ENCODE peak calls at places on chromosomes 11 and 22, in six cellular contexts. One of them, this sample, is unnamed.

GRCh38 chr11:119647254-119647653 is 81.7 kb downstream of the NECTIN1 start:
- DNase-seq in fibroblast of lung: no peak
- DNase-seq in A549: no peak
- DNase-seq in hepatocyte: no peak
- DNase-seq in mesendoderm: peak; percentile 66
- DNase-seq in Karpas-422: no peak
- DNase-seq in this sample: no peak

GRCh38 chr11:66020618-66021357 is 5.5 kb downstream of the CATSPER1 start:
- DNase-seq in hepatocyte: no peak
- DNase-seq in Karpas-422: no peak
- DNase-seq in fibroblast of lung: peak; percentile 78
- DNase-seq in mesendoderm: no peak
- DNase-seq in A549: peak; percentile 64
- DNase-seq in this sample: peak; percentile 79

GRCh38 chr22:42994917-42995562 is 19.9 kb downstream of the PACSIN2 start:
- DNase-seq in A549: peak; percentile 71
- DNase-seq in Karpas-422: peak; percentile 76
- DNase-seq in fibroblast of lung: peak; percentile 94
- DNase-seq in mesendoderm: no peak
- DNase-seq in hepatocyte: peak; percentile 87
- DNase-seq in this sample: peak; percentile 94

GRCh38 chr11:46127150-46127638 is 5.9 kb upstream of the PHF21A start:
- DNase-seq in hepatocyte: no peak
- DNase-seq in mesendoderm: peak; percentile 75
- DNase-seq in A549: peak; percentile 97
- DNase-seq in Karpas-422: peak; percentile 87
- DNase-seq in fibroblast of lung: peak; percentile 40
- DNase-seq in this sample: peak; percentile 49

GRCh38 chr22:30754971-30755759 is 60.5 kb downstream of the OSBP2 start:
- DNase-seq in A549: peak; percentile 69
- DNase-seq in hepatocyte: peak; percentile 81
- DNase-seq in fibroblast of lung: peak; percentile 75
- DNase-seq in Karpas-422: peak; percentile 83
- DNase-seq in mesendoderm: peak; percentile 86
- DNase-seq in this sample: peak; percentile 84

GRCh38 chr22:20805972-20806471 is 32.1 kb downstream of the SERPIND1 start:
- DNase-seq in Karpas-422: no peak
- DNase-seq in fibroblast of lung: peak; percentile 12
- DNase-seq in A549: no peak
- DNase-seq in hepatocyte: no peak
- DNase-seq in mesendoderm: peak; percentile 74
- DNase-seq in this sample: peak; percentile 10

GRCh38 chr11:120511116-120511803 is at the start of gene GRIK4:
- DNase-seq in hepatocyte: peak; percentile 92
- DNase-seq in A549: peak; percentile 76
- DNase-seq in fibroblast of lung: peak; percentile 50
- DNase-seq in mesendoderm: peak; percentile 82
- DNase-seq in Karpas-422: peak; percentile 83
- DNase-seq in this sample: peak; percentile 57

GRCh38 chr11:133936551-133936950 is 20.2 kb downstream of the IGSF9B start:
- DNase-seq in fibroblast of lung: no peak
- DNase-seq in hepatocyte: no peak
- DNase-seq in A549: no peak
- DNase-seq in Karpas-422: no peak
- DNase-seq in mesendoderm: no peak
- DNase-seq in this sample: no peak

GRCh38 chr22:31221084-31221483 is 9.0 kb downstream of the LIMK2 start:
- DNase-seq in A549: no peak
- DNase-seq in Karpas-422: no peak
- DNase-seq in hepatocyte: no peak
- DNase-seq in fibroblast of lung: no peak
- DNase-seq in mesendoderm: no peak
- DNase-seq in this sample: no peak

GRCh38 chr11:8759634-8760033 is 77.0 kb downstream of the RPL27A start:
- DNase-seq in A549: no peak
- DNase-seq in mesendoderm: no peak
- DNase-seq in Karpas-422: no peak
- DNase-seq in fibroblast of lung: no peak
- DNase-seq in hepatocyte: no peak
- DNase-seq in this sample: no peak

GRCh38 chr11:133355095-133355494 is 177.2 kb downstream of the OPCML start:
- DNase-seq in A549: no peak
- DNase-seq in hepatocyte: no peak
- DNase-seq in Karpas-422: no peak
- DNase-seq in mesendoderm: no peak
- DNase-seq in fibroblast of lung: no peak
- DNase-seq in this sample: no peak

GRCh38 chr22:24153353-24153752 is 27.9 kb upstream of the SUSD2 start:
- DNase-seq in Karpas-422: no peak
- DNase-seq in A549: no peak
- DNase-seq in hepatocyte: peak; percentile 45
- DNase-seq in fibroblast of lung: peak; percentile 18
- DNase-seq in mesendoderm: no peak
- DNase-seq in this sample: peak; percentile 69

GRCh38 chr11:18243783-18244362 is 4.6 kb downstream of the SAA2 start:
- DNase-seq in Karpas-422: peak; percentile 90
- DNase-seq in mesendoderm: peak; percentile 83
- DNase-seq in hepatocyte: peak; percentile 72
- DNase-seq in A549: peak; percentile 67
- DNase-seq in fibroblast of lung: peak; percentile 56
- DNase-seq in this sample: peak; percentile 72

GRCh38 chr11:19777342-19778102 is 64.9 kb downstream of the NAV2 start:
- DNase-seq in hepatocyte: peak; percentile 69
- DNase-seq in mesendoderm: peak; percentile 76
- DNase-seq in fibroblast of lung: peak; percentile 77
- DNase-seq in A549: peak; percentile 68
- DNase-seq in Karpas-422: no peak
- DNase-seq in this sample: peak; percentile 84

GRCh38 chr11:12806113-12806512 is 131.9 kb downstream of the TEAD1 start:
- DNase-seq in A549: no peak
- DNase-seq in Karpas-422: no peak
- DNase-seq in mesendoderm: no peak
- DNase-seq in hepatocyte: peak; percentile 41
- DNase-seq in fibroblast of lung: no peak
- DNase-seq in this sample: peak; percentile 48

GRCh38 chr22:50714150-50714549 is 23.9 kb upstream of the ACR start:
- DNase-seq in hepatocyte: no peak
- DNase-seq in A549: no peak
- DNase-seq in fibroblast of lung: no peak
- DNase-seq in mesendoderm: no peak
- DNase-seq in Karpas-422: no peak
- DNase-seq in this sample: no peak

GRCh38 chr22:28246392-28246791 is 327.3 kb upstream of the PITPNB start:
- DNase-seq in fibroblast of lung: peak; percentile 97
- DNase-seq in Karpas-422: no peak
- DNase-seq in hepatocyte: no peak
- DNase-seq in A549: no peak
- DNase-seq in mesendoderm: peak; percentile 72
- DNase-seq in this sample: peak; percentile 72

GRCh38 chr11:120824242-120824641 is 199.7 kb upstream of the TBCEL start:
- DNase-seq in hepatocyte: no peak
- DNase-seq in fibroblast of lung: no peak
- DNase-seq in A549: no peak
- DNase-seq in Karpas-422: no peak
- DNase-seq in mesendoderm: no peak
- DNase-seq in this sample: no peak

GRCh38 chr11:70353329-70353728 is 45.0 kb upstream of the CTTN start:
- DNase-seq in hepatocyte: no peak
- DNase-seq in Karpas-422: no peak
- DNase-seq in fibroblast of lung: no peak
- DNase-seq in A549: no peak
- DNase-seq in mesendoderm: no peak
- DNase-seq in this sample: no peak

GRCh38 chr11:106133529-106133928 is 56.1 kb downstream of the AASDHPPT start:
- DNase-seq in hepatocyte: no peak
- DNase-seq in A549: no peak
- DNase-seq in Karpas-422: peak; percentile 72
- DNase-seq in mesendoderm: peak; percentile 13
- DNase-seq in fibroblast of lung: no peak
- DNase-seq in this sample: no peak

GRCh38 chr22:38270091-38270972 is 2.5 kb downstream of the TMEM184B start:
- DNase-seq in A549: no peak
- DNase-seq in hepatocyte: no peak
- DNase-seq in mesendoderm: no peak
- DNase-seq in fibroblast of lung: no peak
- DNase-seq in Karpas-422: no peak
- DNase-seq in this sample: peak; percentile 14

GRCh38 chr22:37996515-37997246 is 12.3 kb upstream of the SOX10 start:
- DNase-seq in A549: no peak
- DNase-seq in hepatocyte: no peak
- DNase-seq in Karpas-422: no peak
- DNase-seq in fibroblast of lung: no peak
- DNase-seq in mesendoderm: no peak
- DNase-seq in this sample: no peak

GRCh38 chr22:27687984-27688545 is 113.5 kb downstream of the MN1 start:
- DNase-seq in hepatocyte: no peak
- DNase-seq in fibroblast of lung: peak; percentile 23
- DNase-seq in Karpas-422: no peak
- DNase-seq in A549: no peak
- DNase-seq in mesendoderm: peak; percentile 66
- DNase-seq in this sample: no peak

DNA sequence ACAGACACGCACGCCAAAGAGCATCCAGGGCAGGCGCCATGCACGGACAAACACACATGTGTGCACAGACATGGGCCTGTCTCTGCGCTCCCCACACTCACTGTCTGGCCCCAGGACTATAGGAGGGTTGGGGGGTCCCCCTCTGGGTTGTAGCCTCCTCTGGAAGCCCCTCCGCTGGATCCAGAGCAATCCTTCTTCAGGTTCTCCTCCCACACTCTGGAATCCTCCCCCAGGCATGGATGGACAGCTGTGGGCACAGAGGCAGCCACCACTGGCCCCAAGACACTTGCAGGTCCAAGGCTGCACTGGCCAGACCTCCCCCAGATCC is 2.5 kb upstream of the TBX10 start:
- DNase-seq in hepatocyte: peak; percentile 4
- DNase-seq in A549: no peak
- DNase-seq in fibroblast of lung: no peak
- DNase-seq in mesendoderm: no peak
- DNase-seq in Karpas-422: no peak
- DNase-seq in this sample: no peak
- H3K4me2 ChIP-seq in hepatocyte: no peak overlapping the region
- H3K4me2 ChIP-seq in A549: no peak overlapping the region
- H3K4me2 ChIP-seq in fibroblast of lung: no peak overlapping the region
- H3K4me2 ChIP-seq in mesendoderm: no peak overlapping the region
- H3K4me2 ChIP-seq in Karpas-422: no peak overlapping the region
- H3K4me2 ChIP-seq in this sample: no peak overlapping the region

DNA sequence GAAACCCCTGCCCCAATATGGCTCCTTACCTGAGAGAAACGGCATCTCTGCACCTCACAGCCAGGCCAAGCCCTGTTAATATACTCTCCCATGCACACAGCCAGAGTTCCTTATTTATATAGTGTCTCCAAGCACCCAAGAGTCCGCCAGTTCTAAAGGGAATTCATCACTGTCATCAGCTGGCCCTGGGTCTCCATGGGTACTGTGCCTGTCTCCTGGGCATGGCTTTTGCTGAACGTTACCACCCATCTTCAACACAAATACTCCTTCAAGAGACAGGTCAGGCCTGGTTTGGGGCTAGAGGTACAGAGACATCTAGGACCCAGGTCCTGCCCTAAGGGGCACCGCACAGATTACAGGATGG is 1.6 kb upstream of the ATG16L2 start:
- DNase-seq in fibroblast of lung: no peak
- DNase-seq in A549: no peak
- DNase-seq in mesendoderm: no peak
- DNase-seq in hepatocyte: no peak
- DNase-seq in Karpas-422: no peak
- DNase-seq in this sample: no peak
- H3K4me1 ChIP-seq in fibroblast of lung: peaks cover 17% of the 10 kb centered on the region
- H3K4me1 ChIP-seq in A549: peaks cover 37% of the 10 kb centered on the region
- H3K4me1 ChIP-seq in mesendoderm: peaks cover 4% of the 10 kb centered on the region
- H3K4me1 ChIP-seq in hepatocyte: peaks cover 28% of the 10 kb centered on the region
- H3K4me1 ChIP-seq in Karpas-422: peaks cover 41% of the 10 kb centered on the region
- H3K4me1 ChIP-seq in this sample: peaks cover 24% of the 10 kb centered on the region

DNA sequence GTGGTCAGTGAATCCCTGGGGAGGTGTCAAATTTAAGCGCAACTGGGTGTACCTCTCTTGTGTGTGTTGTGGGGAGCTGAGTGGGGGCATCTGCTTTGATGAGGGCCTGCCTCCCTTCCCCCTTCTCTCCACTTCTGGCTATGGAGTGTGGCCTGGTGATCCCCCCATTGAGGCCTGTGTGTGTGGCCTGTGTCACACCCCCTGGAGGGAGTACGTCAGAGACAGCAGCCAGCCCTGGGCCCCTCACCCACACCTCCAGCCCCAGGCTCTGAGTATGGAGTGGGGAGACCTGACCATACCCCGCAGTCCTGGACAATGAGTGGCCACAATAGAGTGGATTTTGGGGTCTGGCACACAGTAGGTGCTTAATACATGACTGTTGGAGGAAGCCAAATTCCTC is 51.4 kb upstream of the EIF3D start:
- DNase-seq in Karpas-422: no peak
- DNase-seq in mesendoderm: no peak
- DNase-seq in fibroblast of lung: no peak
- DNase-seq in A549: no peak
- DNase-seq in hepatocyte: no peak
- DNase-seq in this sample: no peak
- H3K4me2 ChIP-seq in Karpas-422: no peak overlapping the region
- H3K4me2 ChIP-seq in mesendoderm: no peak overlapping the region
- H3K4me2 ChIP-seq in fibroblast of lung: no peak overlapping the region
- H3K4me2 ChIP-seq in A549: no peak overlapping the region
- H3K4me2 ChIP-seq in hepatocyte: no peak overlapping the region
- H3K4me2 ChIP-seq in this sample: no peak overlapping the region

DNA sequence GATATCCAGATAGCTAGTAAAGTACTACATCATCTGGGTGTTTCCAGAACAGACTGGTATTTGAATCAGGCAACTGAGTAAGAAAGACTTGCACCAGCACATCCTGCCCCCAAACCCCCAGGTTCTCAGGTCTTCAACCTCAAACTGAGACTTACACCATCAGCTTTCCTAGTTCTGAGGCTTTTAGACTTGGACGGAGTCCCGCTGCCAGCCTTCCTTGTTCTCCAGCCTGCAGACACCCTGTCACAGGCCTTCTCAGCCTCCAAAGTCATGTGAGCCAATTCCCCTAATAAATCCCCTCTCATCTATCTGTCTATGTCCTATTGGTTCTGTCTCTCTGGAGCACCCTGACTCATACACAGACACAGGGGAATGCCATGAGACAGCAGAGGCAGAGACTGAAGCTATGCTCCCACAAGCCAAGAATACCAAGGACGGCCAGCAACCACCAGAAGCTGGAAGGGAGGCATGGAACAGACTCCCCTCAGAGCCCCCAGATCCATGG is 10.9 kb downstream of the SMCO4 start:
- DNase-seq in fibroblast of lung: peak; percentile 53
- DNase-seq in A549: no peak
- DNase-seq in hepatocyte: peak; percentile 19
- DNase-seq in mesendoderm: no peak
- DNase-seq in Karpas-422: no peak
- DNase-seq in this sample: peak; percentile 25
- H3K4me1 ChIP-seq in fibroblast of lung: no peaks in the 10 kb centered on the region
- H3K4me1 ChIP-seq in A549: no peaks in the 10 kb centered on the region
- H3K4me1 ChIP-seq in hepatocyte: peaks cover 30% of the 10 kb centered on the region
- H3K4me1 ChIP-seq in mesendoderm: peaks cover 16% of the 10 kb centered on the region
- H3K4me1 ChIP-seq in Karpas-422: no peaks in the 10 kb centered on the region
- H3K4me1 ChIP-seq in this sample: peaks cover 3% of the 10 kb centered on the region

GRCh38 chr22:40021401-40022000 is 26.7 kb downstream of the FAM83F start:
- DNase-seq in mesendoderm: no peak
- DNase-seq in A549: no peak
- DNase-seq in Karpas-422: no peak
- DNase-seq in fibroblast of lung: no peak
- DNase-seq in hepatocyte: no peak
- DNase-seq in this sample: no peak
- H3K4me2 ChIP-seq in mesendoderm: no peak overlapping the region
- H3K4me2 ChIP-seq in A549: no peak overlapping the region
- H3K4me2 ChIP-seq in Karpas-422: no peak overlapping the region
- H3K4me2 ChIP-seq in fibroblast of lung: no peak overlapping the region
- H3K4me2 ChIP-seq in hepatocyte: no peak overlapping the region
- H3K4me2 ChIP-seq in this sample: no peak overlapping the region

GRCh38 chr22:41333806-41334205 is 32.5 kb downstream of the ZC3H7B start:
- DNase-seq in A549: no peak
- DNase-seq in Karpas-422: no peak
- DNase-seq in hepatocyte: no peak
- DNase-seq in mesendoderm: no peak
- DNase-seq in fibroblast of lung: no peak
- DNase-seq in this sample: no peak
- H3K4me1 ChIP-seq in A549: no peaks in the 10 kb centered on the region
- H3K4me1 ChIP-seq in Karpas-422: no peaks in the 10 kb centered on the region
- H3K4me1 ChIP-seq in hepatocyte: no peaks in the 10 kb centered on the region
- H3K4me1 ChIP-seq in mesendoderm: no peaks in the 10 kb centered on the region
- H3K4me1 ChIP-seq in fibroblast of lung: no peaks in the 10 kb centered on the region
- H3K4me1 ChIP-seq in this sample: no peaks in the 10 kb centered on the region